ENCODE peak calls at places on chromosome 12, in six cellular contexts. One of them, this sample, is unnamed.

GRCh38 chr12:87779016-87779415 is 250.2 kb downstream of the C12orf50 start:
- DNase-seq in mucosa of descending colon: no peak
- DNase-seq in lung microvascular endothelial cell: no peak
- DNase-seq in NCI-H1694: no peak
- DNase-seq in HEK293T: no peak
- DNase-seq in left ventricle myocardium inferior: no peak
- DNase-seq in this sample: no peak

GRCh38 chr12:68739891-68740290 is 6.1 kb upstream of the SLC35E3 start:
- DNase-seq in mucosa of descending colon: no peak
- DNase-seq in lung microvascular endothelial cell: no peak
- DNase-seq in NCI-H1694: no peak
- DNase-seq in HEK293T: no peak
- DNase-seq in left ventricle myocardium inferior: no peak
- DNase-seq in this sample: no peak

GRCh38 chr12:106986135-106986534 is 811 bp downstream of the MTERF2 start:
- DNase-seq in mucosa of descending colon: no peak
- DNase-seq in lung microvascular endothelial cell: no peak
- DNase-seq in NCI-H1694: no peak
- DNase-seq in HEK293T: no peak
- DNase-seq in left ventricle myocardium inferior: no peak
- DNase-seq in this sample: no peak

GRCh38 chr12:120764766-120765165 is 39.1 kb downstream of the ACADS start:
- DNase-seq in mucosa of descending colon: no peak
- DNase-seq in lung microvascular endothelial cell: no peak
- DNase-seq in NCI-H1694: no peak
- DNase-seq in HEK293T: no peak
- DNase-seq in left ventricle myocardium inferior: no peak
- DNase-seq in this sample: no peak

GRCh38 chr12:110534811-110535210 is 32.7 kb downstream of the RAD9B start:
- DNase-seq in mucosa of descending colon: no peak
- DNase-seq in lung microvascular endothelial cell: no peak
- DNase-seq in NCI-H1694: no peak
- DNase-seq in HEK293T: no peak
- DNase-seq in left ventricle myocardium inferior: no peak
- DNase-seq in this sample: no peak

GRCh38 chr12:5154091-5154490 is 110.4 kb downstream of the KCNA5 start:
- DNase-seq in mucosa of descending colon: no peak
- DNase-seq in lung microvascular endothelial cell: no peak
- DNase-seq in NCI-H1694: no peak
- DNase-seq in HEK293T: no peak
- DNase-seq in left ventricle myocardium inferior: no peak
- DNase-seq in this sample: no peak

GRCh38 chr12:69540606-69541386 is 44.5 kb upstream of the CCT2 start:
- DNase-seq in mucosa of descending colon: no peak
- DNase-seq in lung microvascular endothelial cell: no peak
- DNase-seq in NCI-H1694: no peak
- DNase-seq in HEK293T: no peak
- DNase-seq in left ventricle myocardium inferior: no peak
- DNase-seq in this sample: no peak

GRCh38 chr12:127654383-127654985 is 612.5 kb upstream of the TMEM132C start:
- DNase-seq in mucosa of descending colon: no peak
- DNase-seq in lung microvascular endothelial cell: no peak
- DNase-seq in NCI-H1694: no peak
- DNase-seq in HEK293T: no peak
- DNase-seq in left ventricle myocardium inferior: no peak
- DNase-seq in this sample: no peak

GRCh38 chr12:75565795-75566194 is 54.4 kb upstream of the KRR1 start:
- DNase-seq in mucosa of descending colon: no peak
- DNase-seq in lung microvascular endothelial cell: no peak
- DNase-seq in NCI-H1694: no peak
- DNase-seq in HEK293T: no peak
- DNase-seq in left ventricle myocardium inferior: no peak
- DNase-seq in this sample: no peak

GRCh38 chr12:8996682-8997405 is 7.5 kb downstream of the KLRG1 start:
- DNase-seq in mucosa of descending colon: no peak
- DNase-seq in lung microvascular endothelial cell: no peak
- DNase-seq in NCI-H1694: no peak
- DNase-seq in HEK293T: no peak
- DNase-seq in left ventricle myocardium inferior: no peak
- DNase-seq in this sample: no peak

GRCh38 chr12:40622246-40622838 is 69.9 kb upstream of the CNTN1 start:
- DNase-seq in mucosa of descending colon: peak; percentile 80
- DNase-seq in lung microvascular endothelial cell: peak; percentile 55
- DNase-seq in NCI-H1694: peak; percentile 49
- DNase-seq in HEK293T: peak; percentile 36
- DNase-seq in left ventricle myocardium inferior: no peak
- DNase-seq in this sample: no peak

GRCh38 chr12:24470050-24470449 is 478.9 kb downstream of the BCAT1 start:
- DNase-seq in mucosa of descending colon: no peak
- DNase-seq in lung microvascular endothelial cell: no peak
- DNase-seq in NCI-H1694: no peak
- DNase-seq in HEK293T: no peak
- DNase-seq in left ventricle myocardium inferior: no peak
- DNase-seq in this sample: no peak

GRCh38 chr12:124497658-124498057 is 69.8 kb downstream of the NCOR2 start:
- DNase-seq in mucosa of descending colon: no peak
- DNase-seq in lung microvascular endothelial cell: no peak
- DNase-seq in NCI-H1694: no peak
- DNase-seq in HEK293T: no peak
- DNase-seq in left ventricle myocardium inferior: peak; percentile 84
- DNase-seq in this sample: peak; percentile 92

GRCh38 chr12:26737487-26738030 is 95.4 kb downstream of the ITPR2 start:
- DNase-seq in mucosa of descending colon: no peak
- DNase-seq in lung microvascular endothelial cell: no peak
- DNase-seq in NCI-H1694: no peak
- DNase-seq in HEK293T: no peak
- DNase-seq in left ventricle myocardium inferior: no peak
- DNase-seq in this sample: no peak